ENCODE peak calls at places on chromosomes 16 and 17, in ten cellular contexts. W is mucosa of descending colon, S is fibroblast of the aortic adventitia, X is tibial nerve, U is choroid plexus epithelial cell, O is tibial artery, L is Panc1, V is AG04449, K is ovary, B is cardiac fibroblast. A is an unnamed sample.

GRCh38 chr17:59607817-59608403 is 11.8 kb upstream of the CLTC start:
- DNase-seq in W (peak; percentile 46), S (no peak), X (no peak), U (peak; percentile 25), O (no peak), L (no peak), V (no peak), K (no peak), B (no peak), A (no peak)

GRCh38 chr17:34067009-34067408 is 188.1 kb upstream of the CCL2 start:
- DNase-seq in W (no peak), S (no peak), X (no peak), U (no peak), O (no peak), L (no peak), V (no peak), K (no peak), B (no peak), A (no peak)

GRCh38 chr17:63442549-63443035 is 3.5 kb downstream of the CYB561 start:
- DNase-seq in W (no peak), S (no peak), X (no peak), U (no peak), O (no peak), L (no peak), V (no peak), K (no peak), B (no peak), A (no peak)

GRCh38 chr17:55730808-55731207 is 8.1 kb upstream of the TMEM100 start:
- DNase-seq in W (no peak), S (no peak), X (no peak), U (peak; percentile 23), O (no peak), L (no peak), V (no peak), K (no peak), B (peak; percentile 32), A (no peak)

GRCh38 chr17:19281161-19281560 is 44.0 kb downstream of the EPN2 start:
- DNase-seq in W (no peak), S (peak; percentile 23), X (peak; percentile 42), U (no peak), O (no peak), L (no peak), V (no peak), K (no peak), B (peak; percentile 41), A (no peak)

GRCh38 chr17:31715436-31715835 is 143.6 kb downstream of the COPRS start:
- DNase-seq in W (no peak), S (no peak), X (no peak), U (no peak), O (no peak), L (no peak), V (no peak), K (no peak), B (no peak), A (no peak)

GRCh38 chr17:81684442-81684911 is 666 bp downstream of the HGS start:
- DNase-seq in W (no peak), S (peak; percentile 81), X (no peak), U (no peak), O (no peak), L (no peak), V (peak; percentile 24), K (no peak), B (no peak), A (no peak)

GRCh38 chr16:81519298-81520150 is 74.9 kb downstream of the CMIP start:
- DNase-seq in W (no peak), S (no peak), X (no peak), U (no peak), O (peak; percentile 52), L (no peak), V (no peak), K (no peak), B (no peak), A (no peak)

GRCh38 chr17:81601525-81602120 is 35.3 kb downstream of the NPLOC4 start:
- DNase-seq in W (peak; percentile 56), S (peak; percentile 87), X (peak; percentile 48), U (peak; percentile 88), O (no peak), L (peak; percentile 42), V (no peak), K (no peak), B (peak; percentile 87), A (no peak)

GRCh38 chr17:80996422-80997305 is 5.0 kb downstream of the CHMP6 start:
- DNase-seq in W (no peak), S (no peak), X (no peak), U (no peak), O (no peak), L (no peak), V (no peak), K (no peak), B (no peak), A (no peak)

GRCh38 chr16:68022278-68022727 is 729 bp downstream of the DDX28 start:
- DNase-seq in W (no peak), S (no peak), X (no peak), U (no peak), O (no peak), L (no peak), V (no peak), K (peak; percentile 25), B (no peak), A (no peak)

GRCh38 chr17:47844230-47844629 is 3.2 kb upstream of the SCRN2 start:
- DNase-seq in W (no peak), S (peak; percentile 35), X (no peak), U (peak; percentile 91), O (no peak), L (no peak), V (no peak), K (no peak), B (peak; percentile 49), A (no peak)

GRCh38 chr17:47843391-47843730 is 2.3 kb upstream of the SCRN2 start:
- DNase-seq in W (no peak), S (no peak), X (no peak), U (no peak), O (no peak), L (no peak), V (no peak), K (no peak), B (no peak), A (no peak)

GRCh38 chr17:47846741-47847340 is 4.1 kb downstream of the SP6 start:
- DNase-seq in W (no peak), S (no peak), X (no peak), U (no peak), O (no peak), L (no peak), V (no peak), K (no peak), B (no peak), A (no peak)

GRCh38 chr17:47847341-47848197 is 3.4 kb downstream of the SP6 start:
- DNase-seq in W (no peak), S (no peak), X (no peak), U (peak; percentile 45), O (no peak), L (no peak), V (no peak), K (no peak), B (no peak), A (no peak)

DNA sequence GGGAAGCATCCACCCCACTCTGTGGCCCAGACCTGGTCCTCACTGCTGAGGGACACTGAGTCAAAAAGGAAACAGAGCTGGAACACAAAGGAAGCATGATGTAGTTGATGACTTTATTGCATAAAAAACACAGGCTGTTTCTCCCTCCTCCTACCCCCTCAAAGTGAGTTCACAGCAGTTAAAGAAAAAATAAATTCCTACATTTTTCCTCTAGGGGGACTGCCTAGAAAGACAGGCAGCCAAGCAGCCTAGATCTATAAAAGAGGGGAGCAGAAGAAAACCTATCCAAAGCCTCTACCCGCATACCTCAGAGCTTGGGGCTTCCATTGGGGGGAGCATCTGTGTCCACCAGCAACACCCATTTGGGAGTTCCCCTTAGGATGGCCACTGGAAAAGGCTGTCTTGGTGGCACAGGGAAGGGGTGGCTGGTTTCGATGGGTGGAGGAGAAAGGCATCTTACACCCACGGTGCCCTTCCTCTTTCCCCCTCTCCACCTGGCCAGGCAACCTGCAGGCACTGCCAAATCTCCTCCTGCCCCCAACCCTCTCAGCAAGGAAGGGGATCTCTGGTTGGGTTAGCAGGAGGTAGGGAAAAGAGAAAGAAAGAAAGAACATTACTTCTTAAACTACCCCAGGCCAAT is 3.9 kb upstream of the SCRN2 start:
- DNase-seq in W (no peak), S (peak; percentile 34), X (no peak), U (peak; percentile 65), O (no peak), L (no peak), V (no peak), K (no peak), B (peak; percentile 46), A (no peak)
- TF ChIP-seq CTCF in W (no peak), S (peak; percentile 59), X (no peak), U (peak; percentile 57), O (peak; percentile 14), L (peak; percentile 64), V (no peak), K (no peak), B (peak; percentile 54), A (no peak)

DNA sequence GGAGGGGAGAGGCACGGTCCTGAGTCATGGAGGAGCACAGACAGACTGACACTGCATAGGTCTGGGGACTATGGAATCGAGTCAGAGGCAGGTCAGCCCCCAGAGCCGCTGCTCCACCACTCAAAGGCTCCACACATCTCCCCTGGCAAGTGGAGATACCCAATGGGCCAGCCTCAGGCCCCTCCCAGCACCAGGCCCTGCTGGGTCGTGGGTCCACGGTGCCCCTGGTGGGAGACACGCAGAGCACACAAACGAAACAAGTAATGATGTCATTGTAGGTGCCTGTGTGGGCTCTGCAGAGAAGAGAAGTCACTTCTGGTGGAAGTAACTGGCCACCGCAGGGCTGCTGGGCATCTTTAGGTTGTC is 59.4 kb upstream of the ENPP7 start:
- DNase-seq in W (no peak), S (no peak), X (no peak), U (no peak), O (no peak), L (no peak), V (no peak), K (no peak), B (no peak), A (no peak)
- TF ChIP-seq CTCF in W (no peak), S (no peak), X (no peak), U (no peak), O (no peak), L (no peak), V (no peak), K (no peak), B (no peak), A (no peak)

GRCh38 chr16:27355610-27356009 is 41.8 kb downstream of the IL4R start:
- DNase-seq in W (peak; percentile 53), S (peak; percentile 32), X (peak; percentile 24), U (peak; percentile 76), O (peak; percentile 78), L (no peak), V (no peak), K (no peak), B (peak; percentile 53), A (peak; percentile 41)
- TF ChIP-seq CTCF in W (no peak), S (peak; percentile 34), X (no peak), U (peak; percentile 72), O (peak; percentile 17), L (no peak), V (peak; percentile 40), K (no peak), B (peak; percentile 66), A (peak; percentile 31)

GRCh38 chr16:31472559-31473203 is 729 bp downstream of the TGFB1I1 start:
- DNase-seq in W (peak; percentile 85), S (peak; percentile 91), X (peak; percentile 84), U (peak; percentile 98), O (peak; percentile 98), L (peak; percentile 60), V (peak; percentile 46), K (peak; percentile 97), B (peak; percentile 96), A (peak; percentile 97)
- TF ChIP-seq CTCF in W (peak; percentile 59), S (peak; percentile 76), X (peak; percentile 89), U (peak; percentile 89), O (peak; percentile 81), L (peak; percentile 86), V (peak; percentile 65), K (peak; percentile 59), B (peak; percentile 89), A (peak; percentile 78)

GRCh38 chr16:50369133-50369804 is 481 bp upstream of the BRD7 start:
- DNase-seq in W (no peak), S (no peak), X (no peak), U (no peak), O (no peak), L (no peak), V (no peak), K (no peak), B (no peak), A (no peak)
- TF ChIP-seq CTCF in W (no peak), S (no peak), X (no peak), U (no peak), O (no peak), L (peak; percentile 44), V (no peak), K (no peak), B (no peak), A (no peak)